ENCODE peak calls at places on chromosome 3, in ten cellular contexts. N is GM23338, Z is pancreas, E is ovary, D is A549, S is tibial nerve, Y is transverse colon, P is stomach, A is left ventricle myocardium inferior, I is breast epithelium. X is an unnamed sample.

GRCh38 chr3:171757377-171758034 is 52.8 kb downstream of the PLD1 start:
- DNase-seq in D (no peak), Z (no peak), E (no peak), N (no peak), I (no peak), A (no peak), P (no peak), S (no peak), Y (no peak), X (no peak)

GRCh38 chr3:28279770-28280169 is 38.4 kb downstream of the CMC1 start:
- DNase-seq in P (no peak), S (no peak), I (no peak), Y (no peak), A (no peak), D (no peak), Z (no peak), N (no peak), E (no peak), X (no peak)

GRCh38 chr3:14141602-14142315 is 16.9 kb downstream of the TMEM43 start:
- DNase-seq in S (no peak), Y (no peak), I (no peak), Z (no peak), E (no peak), P (no peak), N (no peak), A (peak), D (no peak), X (no peak)

GRCh38 chr3:171600030-171600429 is 139.8 kb upstream of the TNIK start:
- DNase-seq in S (no peak), A (no peak), Y (no peak), E (no peak), D (no peak), I (no peak), N (no peak), P (no peak), Z (no peak), X (no peak)

GRCh38 chr3:117281371-117281770 is 571.8 kb downstream of the TUSC7 start:
- DNase-seq in Y (no peak), D (no peak), E (no peak), S (no peak), I (no peak), A (no peak), Z (no peak), P (no peak), N (no peak), X (no peak)

GRCh38 chr3:14570089-14570488 is 29.9 kb upstream of the GRIP2 start:
- DNase-seq in Y (no peak), A (no peak), E (no peak), S (no peak), P (no peak), I (no peak), Z (no peak), D (no peak), N (no peak), X (no peak)

GRCh38 chr3:149411583-149411982 is 34.1 kb upstream of the TM4SF1 start:
- DNase-seq in S (no peak), Z (no peak), I (no peak), P (no peak), A (no peak), N (no peak), E (no peak), D (no peak), Y (no peak), X (no peak)

GRCh38 chr3:27360113-27361078 is 8.8 kb downstream of the NEK10 start:
- DNase-seq in D (peak), Y (peak), P (peak), I (no peak), A (no peak), N (no peak), S (no peak), Z (no peak), E (no peak), X (no peak)

GRCh38 chr3:158845748-158846350 is 44.0 kb downstream of the MFSD1 start:
- DNase-seq in S (no peak), N (peak), A (no peak), P (no peak), I (no peak), Z (no peak), D (peak), Y (no peak), E (peak), X (no peak)

DNA sequence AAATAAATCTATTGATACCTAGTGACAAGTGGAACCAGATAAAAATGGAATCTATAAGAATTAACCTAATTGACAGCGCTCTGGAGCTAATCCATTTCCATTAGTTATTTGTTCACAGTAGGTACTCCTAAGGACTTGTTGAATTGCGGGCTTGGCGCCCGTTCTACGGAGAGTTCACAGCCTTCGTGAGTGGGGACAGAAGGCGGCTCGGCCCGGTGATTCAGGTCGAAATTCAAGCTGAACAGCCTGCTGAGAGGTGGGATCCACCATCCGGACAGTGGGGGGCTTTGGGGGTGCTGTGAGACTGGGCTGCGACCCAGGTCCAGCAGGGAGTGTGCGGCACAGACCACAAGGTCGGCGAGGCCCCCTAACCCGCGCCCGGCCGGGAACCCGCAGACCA is 779 bp upstream of the CTNNB1 start:
- DNase-seq in D (no peak), Y (peak), E (peak), I (peak), N (no peak), A (peak), Z (no peak), S (peak), P (peak), X (no peak)
- H3K27ac ChIP-seq in D (peak), Y (peak), E (peak), I (peak), N (no peak), A (peak), Z (peak), S (peak), P (peak), X (peak)

GRCh38 chr3:9881440-9881839 is 1.4 kb upstream of the CIDEC start:
- DNase-seq in E (no peak), S (no peak), P (no peak), N (no peak), I (no peak), Y (no peak), A (no peak), Z (no peak), D (no peak), X (no peak)

GRCh38 chr3:9876991-9877390 is 3.1 kb downstream of the CIDEC start:
- DNase-seq in Y (no peak), Z (no peak), S (no peak), D (no peak), I (no peak), E (no peak), A (no peak), N (no peak), P (no peak), X (no peak)

GRCh38 chr3:9883676-9884554 is 3.9 kb upstream of the CIDEC start:
- DNase-seq in Z (no peak), Y (no peak), S (no peak), E (no peak), I (no peak), P (no peak), D (no peak), N (no peak), A (no peak), X (no peak)

GRCh38 chr3:9878700-9879099 is 1.4 kb downstream of the CIDEC start:
- DNase-seq in N (no peak), I (no peak), S (no peak), P (peak), Z (no peak), Y (peak), E (no peak), A (no peak), D (peak), X (no peak)

DNA sequence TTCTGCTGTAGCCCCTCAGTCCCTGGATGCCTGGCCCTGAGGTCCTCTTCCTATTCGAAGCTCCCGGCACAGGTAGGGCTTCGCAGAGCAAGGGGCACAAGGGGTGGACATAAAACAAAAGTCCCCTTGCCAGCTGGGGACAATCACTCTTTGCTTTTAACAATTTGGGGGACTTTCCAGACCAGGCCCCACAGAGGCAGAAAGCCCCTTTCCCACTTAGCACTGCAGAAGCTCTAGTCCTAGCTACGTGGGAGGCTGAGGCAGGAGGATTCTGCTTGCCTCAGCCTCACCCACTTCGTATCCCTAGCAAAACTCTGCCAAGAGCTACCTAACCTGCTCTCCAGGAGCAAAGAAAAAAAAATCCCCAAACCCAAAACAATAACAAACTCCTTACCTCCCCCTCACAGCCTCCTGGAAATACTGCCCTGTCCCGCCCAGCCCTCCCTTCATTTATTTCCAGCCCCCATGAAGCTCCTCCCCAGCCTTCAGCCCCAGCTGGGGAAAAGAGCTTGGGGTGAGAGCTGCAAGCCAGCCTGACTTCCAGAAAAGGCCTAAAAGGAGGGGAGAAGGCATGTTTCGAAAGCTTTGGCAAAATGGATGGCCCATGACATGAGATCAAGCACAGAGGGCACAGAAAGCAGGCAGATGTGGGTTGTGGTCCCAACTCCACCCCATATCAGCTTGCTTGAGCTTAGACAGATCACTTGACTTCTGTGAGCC is at the start of gene CIDEC:
- DNase-seq in A (no peak), S (no peak), Z (no peak), N (no peak), P (no peak), E (no peak), I (no peak), Y (no peak), D (no peak), X (no peak)
- H3K27ac ChIP-seq in A (no peak), S (no peak), Z (no peak), N (no peak), P (no peak), E (no peak), I (no peak), Y (no peak), D (peak), X (no peak)

DNA sequence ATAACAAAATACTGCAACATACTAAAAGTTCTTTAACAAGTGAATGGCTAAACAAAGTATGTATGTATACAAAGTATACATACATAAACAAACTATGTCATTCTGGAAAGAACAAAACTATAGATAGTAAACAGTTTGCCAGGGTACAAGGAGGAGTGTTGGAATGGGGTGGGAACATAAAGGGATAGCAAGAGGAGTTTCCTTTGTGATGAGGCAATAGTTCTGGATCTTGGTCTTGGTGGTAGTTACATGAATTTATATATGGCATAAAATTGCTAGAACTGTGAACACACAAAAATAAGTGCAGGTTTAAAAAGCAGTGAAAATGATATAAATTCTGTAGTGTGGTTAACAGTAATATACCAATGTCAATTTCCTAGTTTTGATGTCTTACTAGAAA is 22.0 kb downstream of the ZNF148 start:
- DNase-seq in A (no peak), I (no peak), P (no peak), S (no peak), Z (no peak), N (no peak), E (no peak), D (no peak), Y (no peak), X (no peak)
- H3K27ac ChIP-seq in A (no peak), I (no peak), P (no peak), S (no peak), Z (no peak), N (no peak), E (no peak), D (no peak), Y (no peak), X (no peak)

DNA sequence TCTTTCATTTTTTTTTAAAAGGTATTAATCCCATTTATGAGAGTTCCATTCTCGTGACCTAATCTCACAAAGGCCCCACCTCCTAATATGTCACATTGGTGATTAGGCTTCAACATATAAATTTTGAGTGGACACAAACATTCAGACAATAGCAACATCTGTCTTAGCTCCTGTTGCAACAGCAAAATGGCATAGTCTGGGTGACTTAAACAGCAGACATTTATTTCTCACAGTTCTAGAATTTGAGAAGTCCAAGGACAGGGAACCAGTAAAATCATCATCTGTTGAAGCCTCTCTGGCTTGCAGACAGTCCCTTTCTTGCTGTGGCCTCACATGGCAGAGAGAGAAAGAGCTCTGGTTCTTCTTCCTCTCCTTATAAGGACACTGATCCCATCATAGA is 3.2 kb upstream of the PLSCR2 start:
- DNase-seq in N (no peak), S (no peak), A (no peak), Z (no peak), E (no peak), Y (no peak), D (no peak), I (no peak), P (no peak), X (no peak)
- H3K27ac ChIP-seq in N (no peak), S (no peak), A (no peak), Z (no peak), E (no peak), Y (no peak), D (no peak), I (no peak), P (no peak), X (no peak)

DNA sequence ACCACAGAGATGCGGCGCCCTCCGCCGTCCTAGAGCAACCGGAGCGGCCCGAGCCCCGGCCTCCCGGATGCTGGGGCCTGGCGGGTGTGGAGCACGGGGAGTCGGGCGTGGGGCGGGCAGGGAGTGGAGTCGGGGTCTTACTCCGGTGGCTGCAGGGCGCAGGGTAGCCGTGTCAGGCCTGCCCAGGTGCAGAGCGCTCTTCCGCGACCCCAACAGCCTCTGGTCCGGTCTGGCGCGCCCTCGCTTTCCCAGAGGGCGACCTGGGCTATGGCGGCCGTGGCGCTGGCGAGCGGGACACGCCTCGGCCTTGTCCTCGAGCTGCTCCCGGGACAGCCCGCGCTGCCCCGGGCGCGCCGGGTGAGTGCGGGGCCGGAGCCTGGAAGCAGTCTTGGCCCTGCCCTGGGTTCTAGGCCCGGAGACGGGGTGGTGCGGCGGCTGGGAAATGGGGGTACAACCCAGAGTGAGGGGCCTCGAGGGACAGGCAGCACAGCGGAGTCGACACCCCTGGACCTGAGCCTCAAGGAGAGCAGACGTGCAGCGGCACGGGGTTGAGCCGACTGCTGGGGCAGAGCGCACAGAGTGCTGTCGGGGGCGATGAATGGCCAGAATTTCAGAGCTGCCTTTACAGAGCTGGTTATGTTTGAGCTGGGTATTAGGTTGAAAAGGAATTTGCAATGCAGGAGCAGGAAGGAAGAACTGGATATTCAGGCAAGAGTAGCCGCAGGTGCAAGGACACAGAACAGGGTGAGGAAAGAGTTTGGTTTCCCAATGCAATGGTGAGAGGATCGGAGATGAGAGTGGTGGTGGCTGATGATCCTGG is at the start of gene ZNF662:
- DNase-seq in P (peak), N (peak), S (peak), A (peak), E (peak), Y (peak), D (no peak), I (peak), Z (peak), X (no peak)
- H3K27ac ChIP-seq in P (peak), N (no peak), S (peak), A (peak), E (peak), Y (peak), D (no peak), I (peak), Z (no peak), X (peak)

GRCh38 chr3:5232570-5232969 is 45.1 kb downstream of the EDEM1 start:
- DNase-seq in D (no peak), E (no peak), P (no peak), S (no peak), A (no peak), Z (no peak), N (peak), I (no peak), Y (no peak), X (no peak)
- H3K27ac ChIP-seq in D (no peak), E (no peak), P (no peak), S (no peak), A (no peak), Z (no peak), N (no peak), I (no peak), Y (no peak), X (no peak)

GRCh38 chr3:61810953-61811497 is 249.7 kb downstream of the PTPRG start:
- DNase-seq in E (no peak), S (no peak), Z (no peak), P (no peak), Y (no peak), I (no peak), D (no peak), A (no peak), N (no peak), X (no peak)

GRCh38 chr3:61811652-61812051 is 250.3 kb downstream of the PTPRG start:
- DNase-seq in Y (no peak), D (no peak), P (no peak), I (no peak), E (no peak), S (no peak), N (no peak), A (no peak), Z (no peak), X (no peak)

GRCh38 chr3:61812085-61812484 is 250.7 kb downstream of the PTPRG start:
- DNase-seq in I (no peak), A (no peak), E (no peak), S (no peak), Y (no peak), D (no peak), N (no peak), Z (no peak), P (no peak), X (no peak)

GRCh38 chr3:61813656-61814055 is 252.3 kb downstream of the PTPRG start:
- DNase-seq in D (no peak), I (no peak), A (no peak), Z (no peak), P (no peak), Y (no peak), S (no peak), E (no peak), N (no peak), X (no peak)

DNA sequence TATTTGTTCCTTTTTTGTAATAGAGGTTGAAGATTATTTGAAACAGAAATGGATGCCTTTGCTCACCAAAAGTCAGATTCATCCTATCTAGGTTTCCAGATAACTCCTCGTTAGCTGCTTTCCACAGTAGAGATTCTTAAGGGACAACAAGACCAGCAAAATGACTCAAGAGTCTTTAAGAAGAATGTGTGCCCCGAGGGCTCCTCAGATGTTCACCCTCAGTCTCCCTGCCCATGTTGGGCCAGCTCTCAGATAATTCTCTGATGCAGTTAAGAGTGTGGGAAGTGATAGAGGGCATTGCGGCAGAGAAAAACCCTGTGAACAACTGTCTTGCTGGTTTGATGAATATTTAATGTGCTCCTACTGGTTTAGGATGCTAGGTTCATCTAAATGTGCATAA is 251.1 kb downstream of the PTPRG start:
- DNase-seq in I (no peak), N (no peak), S (no peak), E (no peak), P (no peak), Y (no peak), D (no peak), A (no peak), Z (no peak), X (no peak)
- H3K27ac ChIP-seq in I (no peak), N (peak), S (no peak), E (no peak), P (no peak), Y (no peak), D (no peak), A (peak), Z (no peak), X (no peak)

DNA sequence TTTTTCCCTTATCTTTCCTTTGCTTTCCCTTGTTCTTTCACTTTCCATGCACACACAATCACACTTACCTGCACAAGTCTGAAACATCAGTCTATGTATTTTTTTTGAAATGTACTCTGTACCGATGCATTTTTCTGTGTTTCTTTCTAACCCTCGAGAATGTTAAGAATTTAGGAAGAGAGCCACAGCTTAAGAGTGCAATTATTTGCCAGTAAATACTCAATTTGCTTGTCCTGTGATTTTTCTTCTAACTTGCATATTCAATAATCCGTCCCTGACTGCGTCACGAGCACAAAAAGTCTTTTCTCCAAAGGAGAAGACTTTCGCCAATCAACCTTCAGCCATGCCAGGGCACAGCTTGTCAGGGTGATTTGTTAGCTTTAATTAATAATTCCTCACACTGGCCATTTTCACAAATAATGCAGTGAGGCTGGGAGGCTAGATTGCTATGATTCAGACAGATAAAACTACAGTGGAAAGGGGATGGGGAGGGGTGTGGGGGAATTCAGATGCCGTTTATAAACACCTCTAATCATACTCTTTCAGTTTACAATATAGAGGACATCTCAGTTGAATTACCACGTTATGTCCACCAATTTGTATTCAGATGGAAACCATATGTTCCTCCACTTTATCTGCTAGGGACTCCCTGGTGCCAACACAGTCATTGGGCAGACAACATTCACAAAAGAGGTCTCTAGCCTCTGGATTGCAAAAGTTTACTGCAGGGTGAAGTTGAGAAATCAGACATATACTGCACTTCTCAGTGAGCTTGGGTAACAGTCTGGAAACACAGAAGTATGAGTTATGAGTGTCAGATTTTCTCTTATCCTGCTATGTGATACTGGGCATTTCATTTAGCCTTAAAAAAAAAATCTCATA is 388.0 kb downstream of the ZBTB20 start:
- DNase-seq in D (no peak), N (no peak), I (no peak), Z (no peak), A (no peak), P (no peak), S (no peak), E (no peak), Y (no peak), X (no peak)
- H3K27ac ChIP-seq in D (peak), N (no peak), I (peak), Z (peak), A (peak), P (peak), S (peak), E (peak), Y (peak), X (no peak)

X was measured in thoracic aorta.